ENCODE peak calls at places on chromosome 15, in six cellular contexts. One of them, this sample, is unnamed.

GRCh38 chr15:32683231-32683630 is 34.6 kb upstream of the GREM1 start:
- DNase-seq in mesendoderm: no peak
- DNase-seq in pancreas: no peak
- DNase-seq in lower lobe of right lung: no peak
- DNase-seq in K562: no peak
- DNase-seq in CD4-positive, CD25-positive, alpha-beta regulatory T cell: no peak
- DNase-seq in this sample: no peak

GRCh38 chr15:88543065-88543776 is 3.3 kb downstream of the DET1 start:
- DNase-seq in lower lobe of right lung: no peak
- DNase-seq in CD4-positive, CD25-positive, alpha-beta regulatory T cell: no peak
- DNase-seq in mesendoderm: peak; percentile 78
- DNase-seq in K562: peak; percentile 85
- DNase-seq in pancreas: no peak
- DNase-seq in this sample: no peak

GRCh38 chr15:69446947-69447346 is 5.7 kb upstream of the RPLP1 start:
- DNase-seq in K562: no peak
- DNase-seq in CD4-positive, CD25-positive, alpha-beta regulatory T cell: no peak
- DNase-seq in mesendoderm: no peak
- DNase-seq in lower lobe of right lung: no peak
- DNase-seq in pancreas: no peak
- DNase-seq in this sample: no peak

GRCh38 chr15:90029024-90029423 is 27.9 kb downstream of the ZNF710 start:
- DNase-seq in CD4-positive, CD25-positive, alpha-beta regulatory T cell: no peak
- DNase-seq in mesendoderm: no peak
- DNase-seq in pancreas: no peak
- DNase-seq in lower lobe of right lung: no peak
- DNase-seq in K562: no peak
- DNase-seq in this sample: peak; percentile 99

GRCh38 chr15:20356444-20357138 is 185.0 kb downstream of the GOLGA6L6 start:
- DNase-seq in CD4-positive, CD25-positive, alpha-beta regulatory T cell: peak; percentile 86
- DNase-seq in mesendoderm: peak; percentile 50
- DNase-seq in pancreas: peak; percentile 83
- DNase-seq in K562: peak; percentile 88
- DNase-seq in lower lobe of right lung: peak; percentile 73
- DNase-seq in this sample: no peak

GRCh38 chr15:90583471-90584252 is 53.9 kb downstream of the CRTC3 start:
- DNase-seq in K562: no peak
- DNase-seq in mesendoderm: no peak
- DNase-seq in lower lobe of right lung: no peak
- DNase-seq in pancreas: no peak
- DNase-seq in CD4-positive, CD25-positive, alpha-beta regulatory T cell: no peak
- DNase-seq in this sample: no peak

GRCh38 chr15:50055333-50056278 is 63.4 kb downstream of the ATP8B4 start:
- DNase-seq in CD4-positive, CD25-positive, alpha-beta regulatory T cell: no peak
- DNase-seq in mesendoderm: no peak
- DNase-seq in lower lobe of right lung: no peak
- DNase-seq in pancreas: no peak
- DNase-seq in K562: peak; percentile 21
- DNase-seq in this sample: peak; percentile 49

GRCh38 chr15:63678383-63678782 is 81.2 kb downstream of the FBXL22 start:
- DNase-seq in pancreas: no peak
- DNase-seq in K562: no peak
- DNase-seq in CD4-positive, CD25-positive, alpha-beta regulatory T cell: no peak
- DNase-seq in lower lobe of right lung: no peak
- DNase-seq in mesendoderm: no peak
- DNase-seq in this sample: no peak

GRCh38 chr15:79680721-79681120 is 216.1 kb downstream of the MTHFS start:
- DNase-seq in mesendoderm: peak; percentile 17
- DNase-seq in K562: no peak
- DNase-seq in pancreas: no peak
- DNase-seq in CD4-positive, CD25-positive, alpha-beta regulatory T cell: no peak
- DNase-seq in lower lobe of right lung: no peak
- DNase-seq in this sample: no peak

GRCh38 chr15:64776402-64776786 is 1.0 kb upstream of the RBPMS2 start:
- DNase-seq in CD4-positive, CD25-positive, alpha-beta regulatory T cell: no peak
- DNase-seq in K562: no peak
- DNase-seq in mesendoderm: peak; percentile 59
- DNase-seq in lower lobe of right lung: no peak
- DNase-seq in pancreas: no peak
- DNase-seq in this sample: no peak

GRCh38 chr15:99211926-99212325 is 37.5 kb downstream of the TTC23 start:
- DNase-seq in lower lobe of right lung: no peak
- DNase-seq in K562: no peak
- DNase-seq in pancreas: no peak
- DNase-seq in CD4-positive, CD25-positive, alpha-beta regulatory T cell: no peak
- DNase-seq in mesendoderm: no peak
- DNase-seq in this sample: no peak

GRCh38 chr15:52306270-52306669 is 10.7 kb upstream of the MYO5C start:
- DNase-seq in pancreas: no peak
- DNase-seq in lower lobe of right lung: no peak
- DNase-seq in CD4-positive, CD25-positive, alpha-beta regulatory T cell: no peak
- DNase-seq in mesendoderm: no peak
- DNase-seq in K562: no peak
- DNase-seq in this sample: no peak

GRCh38 chr15:55937040-55937439 is 56.4 kb downstream of the NEDD4 start:
- DNase-seq in pancreas: no peak
- DNase-seq in mesendoderm: no peak
- DNase-seq in lower lobe of right lung: no peak
- DNase-seq in CD4-positive, CD25-positive, alpha-beta regulatory T cell: no peak
- DNase-seq in K562: peak; percentile 50
- DNase-seq in this sample: no peak

GRCh38 chr15:76756371-76756770 is 148.8 kb downstream of the SCAPER start:
- DNase-seq in pancreas: no peak
- DNase-seq in CD4-positive, CD25-positive, alpha-beta regulatory T cell: no peak
- DNase-seq in mesendoderm: no peak
- DNase-seq in lower lobe of right lung: no peak
- DNase-seq in K562: no peak
- DNase-seq in this sample: no peak

GRCh38 chr15:98718426-98719168 is 70.3 kb downstream of the IGF1R start:
- DNase-seq in pancreas: no peak
- DNase-seq in lower lobe of right lung: no peak
- DNase-seq in CD4-positive, CD25-positive, alpha-beta regulatory T cell: no peak
- DNase-seq in K562: no peak
- DNase-seq in mesendoderm: no peak
- DNase-seq in this sample: no peak

GRCh38 chr15:70955151-70955550 is 62.5 kb downstream of the LRRC49 start:
- DNase-seq in mesendoderm: no peak
- DNase-seq in lower lobe of right lung: no peak
- DNase-seq in pancreas: no peak
- DNase-seq in K562: no peak
- DNase-seq in CD4-positive, CD25-positive, alpha-beta regulatory T cell: no peak
- DNase-seq in this sample: no peak

GRCh38 chr15:31352911-31353811 is 26.5 kb downstream of the KLF13 start:
- DNase-seq in mesendoderm: no peak
- DNase-seq in lower lobe of right lung: peak; percentile 80
- DNase-seq in K562: no peak
- DNase-seq in CD4-positive, CD25-positive, alpha-beta regulatory T cell: peak; percentile 56
- DNase-seq in pancreas: peak; percentile 64
- DNase-seq in this sample: peak; percentile 64

GRCh38 chr15:100713163-100713867 is 110.9 kb downstream of the ASB7 start:
- DNase-seq in CD4-positive, CD25-positive, alpha-beta regulatory T cell: no peak
- DNase-seq in K562: no peak
- DNase-seq in pancreas: no peak
- DNase-seq in mesendoderm: peak; percentile 66
- DNase-seq in lower lobe of right lung: no peak
- DNase-seq in this sample: peak; percentile 94

GRCh38 chr15:94023520-94023919 is 207.8 kb upstream of the MCTP2 start:
- DNase-seq in K562: no peak
- DNase-seq in lower lobe of right lung: no peak
- DNase-seq in mesendoderm: no peak
- DNase-seq in CD4-positive, CD25-positive, alpha-beta regulatory T cell: no peak
- DNase-seq in pancreas: no peak
- DNase-seq in this sample: no peak

GRCh38 chr15:88610756-88611231 is 10.3 kb upstream of the AEN start:
- DNase-seq in lower lobe of right lung: no peak
- DNase-seq in pancreas: no peak
- DNase-seq in mesendoderm: peak; percentile 86
- DNase-seq in K562: no peak
- DNase-seq in CD4-positive, CD25-positive, alpha-beta regulatory T cell: no peak
- DNase-seq in this sample: no peak

GRCh38 chr15:68574629-68575028 is 4.2 kb upstream of the CORO2B start:
- DNase-seq in mesendoderm: no peak
- DNase-seq in K562: no peak
- DNase-seq in CD4-positive, CD25-positive, alpha-beta regulatory T cell: no peak
- DNase-seq in pancreas: peak; percentile 6
- DNase-seq in lower lobe of right lung: no peak
- DNase-seq in this sample: no peak

GRCh38 chr15:89776274-89777072 is at the start of gene MESP2:
- DNase-seq in pancreas: peak; percentile 94
- DNase-seq in lower lobe of right lung: peak; percentile 89
- DNase-seq in K562: peak; percentile 89
- DNase-seq in mesendoderm: peak; percentile 93
- DNase-seq in CD4-positive, CD25-positive, alpha-beta regulatory T cell: peak; percentile 20
- DNase-seq in this sample: peak; percentile 75

GRCh38 chr15:67850995-67851535 is 11.2 kb upstream of the RNU6-1 start:
- DNase-seq in mesendoderm: no peak
- DNase-seq in K562: no peak
- DNase-seq in CD4-positive, CD25-positive, alpha-beta regulatory T cell: no peak
- DNase-seq in lower lobe of right lung: peak; percentile 66
- DNase-seq in pancreas: no peak
- DNase-seq in this sample: no peak

GRCh38 chr15:73628976-73629854 is 4.0 kb downstream of the NPTN start:
- DNase-seq in K562: no peak
- DNase-seq in mesendoderm: no peak
- DNase-seq in lower lobe of right lung: no peak
- DNase-seq in CD4-positive, CD25-positive, alpha-beta regulatory T cell: no peak
- DNase-seq in pancreas: no peak
- DNase-seq in this sample: no peak

GRCh38 chr15:73628102-73628501 is 5.1 kb downstream of the NPTN start:
- DNase-seq in K562: no peak
- DNase-seq in CD4-positive, CD25-positive, alpha-beta regulatory T cell: no peak
- DNase-seq in mesendoderm: no peak
- DNase-seq in pancreas: no peak
- DNase-seq in lower lobe of right lung: no peak
- DNase-seq in this sample: no peak

GRCh38 chr15:73631915-73632669 is 1.1 kb downstream of the NPTN start:
- DNase-seq in lower lobe of right lung: no peak
- DNase-seq in K562: peak; percentile 26
- DNase-seq in mesendoderm: peak; percentile 83
- DNase-seq in pancreas: no peak
- DNase-seq in CD4-positive, CD25-positive, alpha-beta regulatory T cell: no peak
- DNase-seq in this sample: peak; percentile 34

GRCh38 chr15:73630796-73631471 is 2.3 kb downstream of the NPTN start:
- DNase-seq in mesendoderm: peak; percentile 37
- DNase-seq in lower lobe of right lung: no peak
- DNase-seq in K562: peak; percentile 23
- DNase-seq in CD4-positive, CD25-positive, alpha-beta regulatory T cell: no peak
- DNase-seq in pancreas: no peak
- DNase-seq in this sample: no peak

GRCh38 chr15:73630030-73630429 is 3.2 kb downstream of the NPTN start:
- DNase-seq in lower lobe of right lung: no peak
- DNase-seq in mesendoderm: no peak
- DNase-seq in K562: peak; percentile 12
- DNase-seq in pancreas: no peak
- DNase-seq in CD4-positive, CD25-positive, alpha-beta regulatory T cell: no peak
- DNase-seq in this sample: no peak
- H3K4me3 ChIP-seq in lower lobe of right lung: no peak overlapping the region
- H3K4me3 ChIP-seq in mesendoderm: no peak overlapping the region
- H3K4me3 ChIP-seq in K562: no peak overlapping the region
- H3K4me3 ChIP-seq in pancreas: peak overlapping the region; percentile 12
- H3K4me3 ChIP-seq in CD4-positive, CD25-positive, alpha-beta regulatory T cell: peak overlapping the region; percentile 73
- H3K4me3 ChIP-seq in this sample: peak overlapping the region; percentile 71

DNA sequence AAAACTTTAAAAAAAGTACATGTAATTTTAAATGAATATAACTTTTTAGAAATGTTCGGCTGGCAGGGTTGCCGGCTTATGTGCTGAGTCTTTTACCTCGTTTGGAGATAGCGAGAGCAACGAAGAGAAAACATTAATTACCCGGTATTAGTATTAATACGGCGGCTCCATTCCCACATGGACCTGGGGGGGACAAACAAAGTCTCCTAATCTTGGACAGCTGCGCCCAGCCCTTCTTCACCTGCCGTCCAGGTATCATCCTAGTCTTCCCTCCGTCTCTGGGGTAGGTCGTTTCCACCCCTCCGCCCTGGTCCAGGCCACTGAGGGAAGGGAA is 316 bp upstream of the DIS3L start:
- DNase-seq in mesendoderm: no peak
- DNase-seq in CD4-positive, CD25-positive, alpha-beta regulatory T cell: no peak
- DNase-seq in K562: no peak
- DNase-seq in lower lobe of right lung: no peak
- DNase-seq in pancreas: no peak
- DNase-seq in this sample: no peak
- H3K27ac ChIP-seq in mesendoderm: peak overlapping the region; percentile 90
- H3K27ac ChIP-seq in CD4-positive, CD25-positive, alpha-beta regulatory T cell: peak overlapping the region; percentile 90
- H3K27ac ChIP-seq in K562: peak overlapping the region; percentile 82
- H3K27ac ChIP-seq in lower lobe of right lung: peak overlapping the region; percentile 94
- H3K27ac ChIP-seq in pancreas: peak overlapping the region; percentile 92
- H3K27ac ChIP-seq in this sample: peak overlapping the region; percentile 95

DNA sequence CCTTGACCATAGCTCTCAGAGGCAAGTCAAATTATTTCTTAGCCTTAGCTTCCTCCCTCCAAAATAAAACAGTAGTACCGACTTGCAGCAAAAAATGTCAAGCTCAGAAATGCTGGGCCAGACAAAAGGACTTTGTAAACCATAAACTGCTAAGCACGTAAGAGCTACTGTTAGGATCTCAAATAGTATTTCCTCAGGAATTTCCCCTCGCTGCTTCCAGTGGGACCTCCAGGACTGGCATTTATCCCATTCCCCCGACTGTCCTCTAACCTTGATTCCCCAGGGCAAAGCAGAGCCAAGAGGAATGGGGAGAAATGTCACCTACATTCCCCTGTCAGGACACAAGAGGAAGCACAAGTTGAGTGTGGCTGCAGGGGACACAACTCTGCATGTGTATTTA is 4.4 kb downstream of the STOML1 start:
- DNase-seq in K562: no peak
- DNase-seq in CD4-positive, CD25-positive, alpha-beta regulatory T cell: no peak
- DNase-seq in lower lobe of right lung: no peak
- DNase-seq in mesendoderm: no peak
- DNase-seq in pancreas: no peak
- DNase-seq in this sample: no peak
- H3K4me1 ChIP-seq in K562: peaks cover 48% of the 10 kb centered on the region
- H3K4me1 ChIP-seq in CD4-positive, CD25-positive, alpha-beta regulatory T cell: peaks cover 13% of the 10 kb centered on the region
- H3K4me1 ChIP-seq in lower lobe of right lung: peaks cover 91% of the 10 kb centered on the region
- H3K4me1 ChIP-seq in mesendoderm: no peaks in the 10 kb centered on the region
- H3K4me1 ChIP-seq in pancreas: peaks cover 3% of the 10 kb centered on the region
- H3K4me1 ChIP-seq in this sample: peaks cover 28% of the 10 kb centered on the region

GRCh38 chr15:84689858-84690257 is 26.1 kb downstream of the SEC11A start:
- DNase-seq in pancreas: no peak
- DNase-seq in K562: no peak
- DNase-seq in lower lobe of right lung: no peak
- DNase-seq in mesendoderm: no peak
- DNase-seq in CD4-positive, CD25-positive, alpha-beta regulatory T cell: no peak
- DNase-seq in this sample: no peak

GRCh38 chr15:84681822-84682221 is 23.8 kb upstream of the NMB start:
- DNase-seq in K562: no peak
- DNase-seq in pancreas: no peak
- DNase-seq in lower lobe of right lung: no peak
- DNase-seq in CD4-positive, CD25-positive, alpha-beta regulatory T cell: peak; percentile 55
- DNase-seq in mesendoderm: no peak
- DNase-seq in this sample: no peak

GRCh38 chr15:84690342-84690741 is 25.6 kb downstream of the SEC11A start:
- DNase-seq in mesendoderm: no peak
- DNase-seq in K562: no peak
- DNase-seq in lower lobe of right lung: no peak
- DNase-seq in CD4-positive, CD25-positive, alpha-beta regulatory T cell: no peak
- DNase-seq in pancreas: no peak
- DNase-seq in this sample: no peak

GRCh38 chr15:84684092-84684491 is 26.1 kb upstream of the NMB start:
- DNase-seq in CD4-positive, CD25-positive, alpha-beta regulatory T cell: no peak
- DNase-seq in pancreas: no peak
- DNase-seq in lower lobe of right lung: no peak
- DNase-seq in K562: no peak
- DNase-seq in mesendoderm: peak; percentile 22
- DNase-seq in this sample: no peak

GRCh38 chr15:84685304-84685703 is 27.3 kb upstream of the NMB start:
- DNase-seq in mesendoderm: no peak
- DNase-seq in lower lobe of right lung: peak; percentile 62
- DNase-seq in pancreas: no peak
- DNase-seq in K562: peak; percentile 31
- DNase-seq in CD4-positive, CD25-positive, alpha-beta regulatory T cell: no peak
- DNase-seq in this sample: no peak
- H3K4me3 ChIP-seq in mesendoderm: no peak overlapping the region
- H3K4me3 ChIP-seq in lower lobe of right lung: no peak overlapping the region
- H3K4me3 ChIP-seq in pancreas: no peak overlapping the region
- H3K4me3 ChIP-seq in K562: no peak overlapping the region
- H3K4me3 ChIP-seq in CD4-positive, CD25-positive, alpha-beta regulatory T cell: no peak overlapping the region
- H3K4me3 ChIP-seq in this sample: no peak overlapping the region